ENCODE peak calls at places on chromosomes 7 and 10, in seven cellular contexts. M, Q, G, C, B, N and Z are unnamed samples.

GRCh38 chr10:62502995-62503613 is 128.9 kb downstream of the ZNF365 start:
- DNase-seq in M (peak), Q (no peak), C (no peak), G (no peak), B (no peak), N (no peak), Z (no peak)

GRCh38 chr10:110165239-110165638 is 42.2 kb upstream of the MXI1 start:
- DNase-seq in N (no peak), B (no peak), M (no peak), Q (peak), C (no peak), G (no peak), Z (peak)

GRCh38 chr7:72441791-72442190 is 29.7 kb upstream of the CALN1 start:
- DNase-seq in M (no peak), Q (no peak), N (no peak), G (no peak), C (no peak), B (no peak), Z (no peak)

GRCh38 chr10:13503745-13504463 is 24.9 kb downstream of the BEND7 start:
- DNase-seq in M (peak), Q (no peak), N (no peak), B (no peak), G (no peak), C (peak), Z (no peak)

GRCh38 chr7:36943591-36944430 is 219.5 kb upstream of the AOAH start:
- DNase-seq in C (no peak), Q (no peak), M (no peak), G (no peak), B (no peak), N (no peak), Z (no peak)

GRCh38 chr7:81902536-81902935 is 132.7 kb upstream of the HGF start:
- DNase-seq in N (no peak), Q (no peak), B (no peak), G (no peak), M (no peak), C (no peak), Z (no peak)

GRCh38 chr10:104429834-104430233 is 76.2 kb downstream of the CFAP58 start:
- DNase-seq in G (no peak), N (no peak), B (no peak), Q (no peak), M (no peak), C (no peak), Z (no peak)

GRCh38 chr10:14486777-14487510 is 156.2 kb upstream of the FRMD4A start:
- DNase-seq in C (no peak), G (no peak), N (no peak), B (no peak), Q (no peak), M (no peak), Z (no peak)

GRCh38 chr10:67657775-67658174 is 38.2 kb downstream of the CTNNA3 start:
- DNase-seq in N (no peak), C (no peak), Q (peak), M (no peak), B (no peak), G (no peak), Z (no peak)

GRCh38 chr7:108296911-108297310 is 159.3 kb downstream of the NRCAM start:
- DNase-seq in G (no peak), B (no peak), M (no peak), Q (no peak), N (no peak), C (no peak), Z (no peak)

GRCh38 chr10:17209302-17209701 is 7.8 kb upstream of the TRDMT1 start:
- DNase-seq in B (no peak), C (no peak), G (no peak), Q (no peak), N (no peak), M (no peak), Z (no peak)

GRCh38 chr10:103481974-103482531 is 3.0 kb upstream of the CALHM3 start:
- DNase-seq in C (peak), M (peak), B (no peak), Q (no peak), G (peak), N (peak), Z (peak)

DNA sequence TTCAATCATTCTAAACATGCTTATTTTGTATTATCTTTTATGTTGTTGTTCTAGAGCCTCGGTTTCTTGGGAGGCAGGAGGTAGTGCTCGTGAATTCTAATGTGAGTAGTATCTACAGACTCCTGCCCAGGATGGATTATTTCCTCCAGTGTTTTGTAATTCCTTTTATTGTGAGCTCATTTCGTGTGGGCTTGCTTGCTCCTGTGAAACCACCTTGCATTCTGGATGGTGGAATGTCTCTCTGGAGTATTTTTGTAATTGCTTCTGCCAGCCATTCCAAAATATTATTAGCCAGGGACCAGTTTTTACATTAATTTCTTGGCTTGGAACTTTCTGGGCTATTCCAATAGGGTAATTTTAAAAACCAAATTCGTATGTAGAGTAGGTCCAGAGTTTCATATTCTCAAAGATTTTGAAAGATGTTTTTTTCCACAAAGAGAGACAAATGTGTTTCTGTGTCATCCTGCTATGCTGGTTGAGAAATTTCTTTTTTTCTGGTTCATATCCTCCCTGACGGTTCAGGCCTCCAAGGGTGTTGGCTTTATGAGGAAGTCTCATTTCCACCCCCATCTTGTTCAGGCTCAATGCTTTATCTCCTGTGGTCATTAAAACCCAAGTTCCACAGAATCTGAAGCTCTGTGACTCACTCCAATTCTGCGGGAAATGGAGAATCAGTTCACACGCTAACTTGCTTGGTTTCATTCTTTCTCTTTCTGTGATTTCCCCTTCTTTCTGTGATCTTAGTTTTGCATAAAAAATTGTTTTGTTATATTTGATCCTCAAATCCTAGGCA is 41.7 kb upstream of the CALD1 start:
- DNase-seq in C (peak), B (no peak), G (peak), N (peak), Q (no peak), M (no peak), Z (peak)
- TF ChIP-seq CTCF in C (no peak), B (no peak), G (no peak), N (no peak), Q (no peak), M (no peak), Z (no peak)

GRCh38 chr10:122845783-122846332 is at the start of gene CUZD1:
- DNase-seq in Q (peak), C (no peak), G (no peak), M (no peak), N (no peak), B (no peak), Z (no peak)
- TF ChIP-seq CTCF in Q (peak), C (no peak), G (no peak), M (no peak), N (no peak), B (no peak), Z (no peak)

GRCh38 chr7:136919820-136920219 is 51.4 kb downstream of the CHRM2 start:
- DNase-seq in N (no peak), C (no peak), M (no peak), B (no peak), G (no peak), Q (no peak), Z (no peak)
- TF ChIP-seq CTCF in N (no peak), C (no peak), M (no peak), B (no peak), G (no peak), Q (no peak), Z (no peak)

DNA sequence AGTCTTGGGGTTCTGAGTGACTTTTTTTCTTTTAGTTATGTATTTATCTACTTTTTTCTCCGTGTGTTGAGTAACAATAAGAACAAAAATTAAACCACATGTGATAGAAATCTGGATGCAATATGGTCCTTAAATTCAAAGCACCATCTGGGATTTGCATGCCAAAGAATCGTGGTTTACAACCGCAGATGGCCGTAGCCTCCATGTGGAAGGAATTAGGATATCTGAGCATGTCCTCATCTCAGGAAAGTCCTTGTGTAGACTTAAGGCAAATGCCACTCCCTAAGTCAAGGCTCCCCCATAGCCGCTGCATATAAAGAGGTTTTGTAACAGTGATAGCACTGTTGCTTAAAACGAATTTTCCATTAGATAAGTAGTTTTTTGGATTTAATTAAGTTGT is 304.0 kb downstream of the ZEB1 start:
- DNase-seq in N (no peak), C (peak), M (peak), B (no peak), Q (no peak), G (no peak), Z (no peak)
- TF ChIP-seq CTCF in N (no peak), C (peak), M (peak), B (no peak), Q (peak), G (no peak), Z (no peak)

GRCh38 chr10:12252882-12253546 is 57.0 kb downstream of the CDC123 start:
- DNase-seq in N (peak), Q (peak), C (no peak), B (no peak), G (peak), M (no peak), Z (peak)
- TF ChIP-seq CTCF in N (peak), Q (peak), C (peak), B (no peak), G (peak), M (peak), Z (peak)

GRCh38 chr10:63630085-63630927 is 109.1 kb downstream of the REEP3 start:
- DNase-seq in N (peak), M (peak), Q (peak), C (peak), B (peak), G (peak), Z (peak)
- TF ChIP-seq CTCF in N (no peak), M (no peak), Q (no peak), C (no peak), B (no peak), G (no peak), Z (no peak)

DNA sequence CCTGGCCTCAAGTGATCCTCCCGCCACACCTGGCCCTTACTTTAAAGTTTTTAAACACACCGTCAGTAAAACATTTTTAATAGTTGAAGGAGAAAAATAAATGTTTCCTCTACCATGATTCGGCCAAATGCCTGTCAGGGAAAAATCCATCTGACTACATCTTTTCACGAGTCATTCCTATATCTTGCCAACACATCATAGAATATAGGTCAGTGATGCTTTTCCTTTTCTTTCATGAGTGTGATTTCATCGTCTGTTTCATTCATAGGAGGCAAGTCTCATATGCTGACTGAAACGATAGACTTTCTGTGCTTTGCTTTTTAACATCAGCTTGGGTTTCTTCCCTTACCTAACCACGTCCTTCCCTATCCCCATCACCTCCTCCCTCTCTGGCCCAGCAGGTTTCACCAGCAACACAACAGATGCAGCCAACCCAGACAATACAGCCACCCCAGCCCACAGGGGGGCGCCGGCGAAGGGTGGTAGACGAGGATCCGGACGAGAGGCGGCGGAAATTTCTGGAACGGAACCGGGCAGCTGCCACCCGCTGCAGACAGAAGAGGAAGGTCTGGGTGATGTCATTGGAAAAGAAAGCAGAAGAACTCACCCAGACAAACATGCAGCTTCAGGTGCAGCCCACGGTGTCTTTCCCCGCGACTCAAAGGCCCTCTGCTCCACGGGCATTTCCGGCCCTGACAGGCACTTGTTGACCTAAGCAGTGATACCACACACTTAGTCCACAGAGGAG is 149.2 kb downstream of the TRIL start:
- DNase-seq in B (peak), M (peak), N (no peak), G (no peak), C (peak), Q (peak), Z (no peak)
- TF ChIP-seq CTCF in B (no peak), M (no peak), N (no peak), G (no peak), C (no peak), Q (peak), Z (no peak)

GRCh38 chr10:87817873-87818504 is at the start of gene ATAD1:
- DNase-seq in G (peak), C (peak), Q (peak), B (peak), M (peak), N (peak), Z (peak)

GRCh38 chr10:87818505-87819273 is 663 bp upstream of the ATAD1 start:
- DNase-seq in M (no peak), B (no peak), N (peak), C (peak), G (peak), Q (peak), Z (peak)

GRCh38 chr10:87816842-87817178 is 1.2 kb downstream of the ATAD1 start:
- DNase-seq in B (no peak), Q (no peak), C (no peak), N (no peak), M (no peak), G (no peak), Z (no peak)

GRCh38 chr10:87817291-87817872 is 644 bp downstream of the ATAD1 start:
- DNase-seq in C (peak), M (no peak), Q (no peak), G (no peak), B (no peak), N (no peak), Z (no peak)

GRCh38 chr10:87816163-87816841 is 1.7 kb downstream of the ATAD1 start:
- DNase-seq in B (no peak), G (no peak), M (no peak), Q (no peak), C (no peak), N (no peak), Z (no peak)
- TF ChIP-seq CTCF in B (no peak), G (no peak), M (no peak), Q (peak), C (peak), N (no peak), Z (peak)

DNA sequence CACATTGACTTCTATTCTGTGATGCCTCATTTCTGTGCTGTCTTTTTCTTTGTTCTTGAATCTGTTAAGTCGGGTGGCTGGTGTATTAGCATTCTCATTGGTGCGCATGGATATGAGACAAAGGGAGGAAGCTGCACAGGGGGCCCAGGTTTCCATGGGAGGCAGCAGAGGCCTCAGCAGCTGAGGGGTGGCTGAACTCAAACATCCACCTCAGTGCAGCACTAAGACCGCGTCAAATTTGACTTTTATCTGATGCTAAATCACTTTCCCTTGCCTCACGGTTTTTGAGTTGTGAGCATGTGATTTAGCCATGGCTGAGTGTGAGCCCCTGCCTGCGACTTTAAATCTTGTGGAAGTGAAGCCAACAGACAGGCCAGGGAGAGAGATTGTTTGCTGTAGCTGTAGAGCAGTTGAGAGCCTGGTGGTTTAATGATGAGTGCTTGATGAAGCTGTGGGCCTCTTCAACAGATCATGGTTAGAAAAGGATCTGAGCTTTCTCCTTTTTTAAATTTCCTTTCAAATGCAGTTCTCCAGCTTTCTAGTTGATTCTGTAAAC is 193.2 kb upstream of the ZNF804B start:
- DNase-seq in Q (no peak), C (no peak), N (no peak), B (no peak), G (no peak), M (no peak), Z (no peak)
- TF ChIP-seq CTCF in Q (no peak), C (no peak), N (no peak), B (no peak), G (no peak), M (no peak), Z (no peak)

DNA sequence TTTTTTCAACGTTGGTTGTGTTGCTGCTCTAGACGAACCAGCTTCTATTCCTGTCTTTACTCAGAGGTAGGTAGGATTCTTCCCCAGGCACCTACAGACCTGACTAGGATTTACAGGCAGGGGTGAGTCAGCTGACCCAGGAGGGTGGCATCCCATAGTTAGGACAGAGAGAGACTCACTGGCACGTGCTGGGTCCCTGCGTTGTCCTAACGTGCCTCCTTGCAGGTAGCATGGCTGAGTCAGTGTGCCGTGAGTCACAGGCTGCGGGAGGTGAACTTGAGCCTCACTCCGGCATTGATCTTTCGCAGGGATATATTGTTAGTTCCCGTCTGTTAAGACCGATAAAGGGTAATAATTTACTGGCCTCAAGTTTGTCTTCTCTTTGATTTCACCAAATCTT is 96.5 kb downstream of the PFKFB3 start:
- DNase-seq in N (no peak), Q (no peak), M (no peak), C (no peak), G (no peak), B (no peak), Z (peak)
- TF ChIP-seq CTCF in N (no peak), Q (no peak), M (no peak), C (no peak), G (no peak), B (no peak), Z (no peak)